ENCODE peak calls at places on chromosomes 11 and 22, in four cellular contexts. One of them, this sample, is unnamed.

GRCh38 chr11:35288311-35288710 is 131.0 kb downstream of the SLC1A2 start:
- DNase-seq in Peyer's patch: no peak
- DNase-seq in lower leg skin: no peak
- DNase-seq in suprapubic skin: no peak
- DNase-seq in this sample: no peak

GRCh38 chr11:100776212-100776896 is 89.3 kb downstream of the ARHGAP42 start:
- DNase-seq in Peyer's patch: peak
- DNase-seq in lower leg skin: no peak
- DNase-seq in suprapubic skin: no peak
- DNase-seq in this sample: no peak

GRCh38 chr11:34501500-34501899 is 12.1 kb downstream of the ELF5 start:
- DNase-seq in lower leg skin: peak
- DNase-seq in suprapubic skin: no peak
- DNase-seq in Peyer's patch: no peak
- DNase-seq in this sample: no peak

GRCh38 chr11:112012877-112013276 is 12.3 kb upstream of the DLAT start:
- DNase-seq in lower leg skin: no peak
- DNase-seq in Peyer's patch: no peak
- DNase-seq in suprapubic skin: no peak
- DNase-seq in this sample: no peak

GRCh38 chr11:58786693-58787092 is 55.0 kb upstream of the GLYAT start:
- DNase-seq in lower leg skin: no peak
- DNase-seq in Peyer's patch: no peak
- DNase-seq in suprapubic skin: no peak
- DNase-seq in this sample: no peak

GRCh38 chr11:132864811-132865576 is 667.3 kb downstream of the OPCML start:
- DNase-seq in suprapubic skin: no peak
- DNase-seq in Peyer's patch: no peak
- DNase-seq in lower leg skin: no peak
- DNase-seq in this sample: no peak

GRCh38 chr11:96331556-96332168 is 11.3 kb downstream of the MAML2 start:
- DNase-seq in suprapubic skin: no peak
- DNase-seq in lower leg skin: no peak
- DNase-seq in Peyer's patch: no peak
- DNase-seq in this sample: no peak

GRCh38 chr22:46364341-46365165 is 29.0 kb downstream of the TRMU start:
- DNase-seq in suprapubic skin: no peak
- DNase-seq in lower leg skin: no peak
- DNase-seq in Peyer's patch: no peak
- DNase-seq in this sample: no peak

GRCh38 chr11:3191586-3192324 is 26.6 kb upstream of the OSBPL5 start:
- DNase-seq in Peyer's patch: no peak
- DNase-seq in lower leg skin: peak
- DNase-seq in suprapubic skin: no peak
- DNase-seq in this sample: no peak

GRCh38 chr11:64250875-64251721 is at the start of gene PLCB3:
- DNase-seq in lower leg skin: no peak
- DNase-seq in Peyer's patch: peak
- DNase-seq in suprapubic skin: no peak
- DNase-seq in this sample: no peak

GRCh38 chr11:64251722-64251985 is 324 bp downstream of the PLCB3 start:
- DNase-seq in Peyer's patch: no peak
- DNase-seq in lower leg skin: no peak
- DNase-seq in suprapubic skin: no peak
- DNase-seq in this sample: no peak

GRCh38 chr11:64253043-64253442 is 1.7 kb downstream of the PLCB3 start:
- DNase-seq in lower leg skin: no peak
- DNase-seq in Peyer's patch: no peak
- DNase-seq in suprapubic skin: no peak
- DNase-seq in this sample: no peak

GRCh38 chr11:64253481-64253880 is 2.2 kb downstream of the PLCB3 start:
- DNase-seq in lower leg skin: no peak
- DNase-seq in suprapubic skin: no peak
- DNase-seq in Peyer's patch: no peak
- DNase-seq in this sample: no peak

DNA sequence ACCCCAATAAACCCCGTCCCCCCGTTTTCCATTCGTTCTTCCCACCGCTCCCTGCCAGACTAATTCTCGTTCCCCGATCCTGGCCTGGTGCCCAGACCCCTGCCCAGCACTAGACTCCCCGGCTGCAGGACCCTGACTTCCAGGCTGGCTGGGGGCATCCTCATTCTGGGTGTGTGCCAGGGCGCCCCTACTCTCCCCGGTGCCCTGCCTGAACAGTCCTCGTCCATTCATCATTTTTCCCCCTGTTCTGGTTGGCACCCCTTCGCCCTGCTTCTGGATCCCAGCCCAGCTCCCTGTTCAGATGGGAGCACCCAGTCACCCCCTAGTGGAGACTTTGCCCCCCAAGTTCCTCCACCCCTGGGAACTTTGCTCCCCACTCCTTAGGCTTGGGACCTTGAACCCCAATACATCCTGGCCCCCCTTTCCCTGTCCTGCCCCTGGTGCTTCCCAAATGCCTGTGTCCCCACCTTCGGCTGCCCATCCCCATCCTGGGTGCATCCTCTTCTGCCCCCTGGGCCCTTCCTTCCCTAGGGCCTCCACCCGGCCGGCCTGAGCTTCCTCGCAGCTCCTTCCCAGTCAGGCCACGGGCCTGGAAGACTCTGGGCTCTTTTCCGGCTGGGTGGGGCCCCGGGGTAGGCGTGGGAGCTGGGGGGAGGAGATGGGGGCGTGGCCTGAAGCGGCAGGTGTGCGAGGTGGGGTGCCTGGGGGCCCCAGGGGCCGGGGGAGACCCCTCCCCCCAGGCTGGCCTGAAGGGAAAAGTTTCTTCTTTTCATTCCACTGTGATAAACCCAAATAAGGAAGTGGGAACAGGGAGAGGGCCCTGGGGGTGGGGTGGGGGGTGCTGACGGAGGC is 882 bp downstream of the PLCB3 start:
- DNase-seq in Peyer's patch: peak
- DNase-seq in suprapubic skin: no peak
- DNase-seq in lower leg skin: peak
- DNase-seq in this sample: peak
- TF ChIP-seq POLR2A in Peyer's patch: peak
- TF ChIP-seq POLR2A in suprapubic skin: no peak
- TF ChIP-seq POLR2A in lower leg skin: no peak
- TF ChIP-seq POLR2A in this sample: no peak

GRCh38 chr22:21984793-21985192 is 2.2 kb upstream of the TOP3B start:
- DNase-seq in suprapubic skin: no peak
- DNase-seq in Peyer's patch: no peak
- DNase-seq in lower leg skin: no peak
- DNase-seq in this sample: no peak

GRCh38 chr22:21981874-21982273 is 713 bp downstream of the TOP3B start:
- DNase-seq in Peyer's patch: no peak
- DNase-seq in lower leg skin: no peak
- DNase-seq in suprapubic skin: no peak
- DNase-seq in this sample: no peak

GRCh38 chr22:21980547-21980946 is 2.0 kb downstream of the TOP3B start:
- DNase-seq in lower leg skin: no peak
- DNase-seq in suprapubic skin: no peak
- DNase-seq in Peyer's patch: no peak
- DNase-seq in this sample: no peak

GRCh38 chr22:21985214-21985613 is 2.6 kb upstream of the TOP3B start:
- DNase-seq in suprapubic skin: no peak
- DNase-seq in Peyer's patch: no peak
- DNase-seq in lower leg skin: no peak
- DNase-seq in this sample: no peak

GRCh38 chr22:21982338-21982965 is at the start of gene TOP3B:
- DNase-seq in Peyer's patch: peak
- DNase-seq in lower leg skin: peak
- DNase-seq in suprapubic skin: peak
- DNase-seq in this sample: peak
- TF ChIP-seq POLR2A in Peyer's patch: peak
- TF ChIP-seq POLR2A in lower leg skin: no peak
- TF ChIP-seq POLR2A in suprapubic skin: no peak
- TF ChIP-seq POLR2A in this sample: peak

GRCh38 chr11:18404062-18404461 is 8.1 kb upstream of the LDHC start:
- DNase-seq in Peyer's patch: no peak
- DNase-seq in lower leg skin: no peak
- DNase-seq in suprapubic skin: no peak
- DNase-seq in this sample: no peak
- TF ChIP-seq POLR2A in Peyer's patch: no peak
- TF ChIP-seq POLR2A in lower leg skin: no peak
- TF ChIP-seq POLR2A in suprapubic skin: no peak
- TF ChIP-seq POLR2A in this sample: no peak

DNA sequence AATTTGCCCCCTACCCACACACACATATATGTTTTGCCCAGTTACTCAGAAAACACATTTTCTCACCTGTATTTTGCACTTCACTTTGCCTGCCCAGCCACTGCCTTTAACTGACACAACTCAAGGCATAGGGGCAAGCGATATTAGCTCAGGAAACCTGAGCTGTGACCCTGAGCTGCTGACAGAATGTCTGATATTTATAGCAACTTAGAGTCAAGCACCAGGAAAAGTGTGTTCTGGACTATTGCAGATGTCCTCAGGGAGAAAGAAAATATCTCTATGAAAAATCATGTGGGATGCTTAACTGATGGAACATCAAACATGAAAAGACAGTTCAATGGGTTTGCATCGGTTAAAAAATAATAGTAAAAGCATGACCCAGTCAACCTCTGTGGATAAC is 63.9 kb upstream of the SLC35C1 start:
- DNase-seq in Peyer's patch: no peak
- DNase-seq in suprapubic skin: no peak
- DNase-seq in lower leg skin: no peak
- DNase-seq in this sample: no peak
- TF ChIP-seq POLR2A in Peyer's patch: no peak
- TF ChIP-seq POLR2A in suprapubic skin: no peak
- TF ChIP-seq POLR2A in lower leg skin: no peak
- TF ChIP-seq POLR2A in this sample: no peak

GRCh38 chr11:47163198-47163597 is 13.5 kb downstream of the ARFGAP2 start:
- DNase-seq in Peyer's patch: no peak
- DNase-seq in suprapubic skin: no peak
- DNase-seq in lower leg skin: no peak
- DNase-seq in this sample: no peak

GRCh38 chr11:47162426-47162825 is 14.3 kb downstream of the ARFGAP2 start:
- DNase-seq in Peyer's patch: no peak
- DNase-seq in suprapubic skin: no peak
- DNase-seq in lower leg skin: no peak
- DNase-seq in this sample: no peak

GRCh38 chr11:47161890-47162289 is 14.8 kb downstream of the ARFGAP2 start:
- DNase-seq in lower leg skin: no peak
- DNase-seq in Peyer's patch: no peak
- DNase-seq in suprapubic skin: no peak
- DNase-seq in this sample: no peak

GRCh38 chr11:47160753-47161133 is 15.9 kb downstream of the ARFGAP2 start:
- DNase-seq in Peyer's patch: no peak
- DNase-seq in suprapubic skin: no peak
- DNase-seq in lower leg skin: no peak
- DNase-seq in this sample: no peak

DNA sequence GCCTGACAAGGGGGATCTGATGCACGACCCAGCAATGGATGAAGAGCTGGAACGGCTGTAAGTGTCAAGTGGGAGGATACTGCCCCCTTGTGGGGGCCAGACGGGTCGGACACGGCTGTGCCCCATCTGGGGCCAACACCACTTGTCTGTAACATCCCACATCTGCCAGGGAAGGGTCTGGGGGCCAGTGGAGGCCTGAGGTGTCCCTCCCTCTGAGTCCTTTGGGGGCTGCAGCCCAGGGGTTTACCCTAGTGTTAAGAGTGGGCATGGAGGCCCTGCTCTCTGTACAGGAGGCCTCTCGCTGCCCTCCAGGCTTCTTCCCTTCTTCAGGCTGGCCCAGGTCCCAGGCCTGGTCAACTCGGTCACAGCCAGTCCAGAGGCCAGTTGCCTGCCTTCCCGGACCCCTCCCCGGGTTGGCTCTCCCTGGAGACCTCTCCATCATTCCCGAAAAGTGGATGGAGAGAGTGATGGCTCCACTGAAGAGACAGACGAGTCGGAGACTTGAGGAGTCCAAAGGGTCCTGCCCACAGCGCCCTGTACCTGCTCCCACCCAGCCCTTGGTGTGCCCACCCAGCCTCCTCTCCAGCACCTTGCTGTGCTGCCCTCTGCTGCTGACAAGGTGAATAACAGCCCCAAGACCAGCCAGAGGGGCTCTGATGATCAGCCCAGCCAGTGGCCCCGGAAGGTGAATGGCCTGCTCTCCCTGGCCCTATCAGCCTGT is 15.4 kb downstream of the ARFGAP2 start:
- DNase-seq in Peyer's patch: peak
- DNase-seq in suprapubic skin: no peak
- DNase-seq in lower leg skin: no peak
- DNase-seq in this sample: peak
- TF ChIP-seq POLR2A in Peyer's patch: no peak
- TF ChIP-seq POLR2A in suprapubic skin: no peak
- TF ChIP-seq POLR2A in lower leg skin: no peak
- TF ChIP-seq POLR2A in this sample: no peak

DNA sequence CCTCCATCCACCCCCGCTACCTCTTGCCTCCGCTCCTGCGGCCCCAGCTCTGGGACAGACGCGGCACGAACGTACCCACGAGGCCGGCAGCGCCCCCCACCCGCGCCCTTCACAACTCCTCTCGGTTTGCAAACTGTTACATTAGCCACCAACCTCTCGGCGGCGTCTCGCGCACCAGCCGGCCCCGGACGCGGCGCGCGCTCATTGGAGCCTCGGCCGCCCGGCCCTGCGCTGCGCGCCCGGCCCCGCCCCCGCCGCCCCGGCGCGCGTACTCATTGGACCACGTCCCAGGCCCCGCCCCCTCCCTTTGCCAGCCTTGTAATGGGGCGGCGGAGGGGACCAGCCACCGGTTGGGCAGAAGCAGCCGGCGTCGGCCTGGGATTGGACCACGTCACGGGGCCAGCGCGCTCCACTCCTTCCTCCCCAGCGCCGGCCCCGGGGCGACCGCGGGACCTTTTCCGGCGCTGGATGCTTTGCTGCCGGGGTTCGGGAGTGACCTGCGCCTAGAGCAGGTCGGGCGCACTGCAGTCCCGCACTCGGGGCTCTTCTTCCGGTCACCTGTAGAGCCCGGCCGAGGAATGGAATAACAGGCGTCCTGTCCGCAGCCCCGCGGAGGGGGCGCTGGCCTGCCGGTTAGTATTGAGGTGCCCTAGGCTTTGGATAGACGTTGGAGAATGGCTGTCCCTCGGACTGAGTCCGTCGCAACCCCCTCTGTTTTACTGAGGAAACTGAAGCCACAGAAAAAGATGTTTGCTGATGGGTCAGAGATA is at the start of gene HYOU1:
- DNase-seq in Peyer's patch: peak
- DNase-seq in lower leg skin: peak
- DNase-seq in suprapubic skin: peak
- DNase-seq in this sample: peak
- TF ChIP-seq POLR2A in Peyer's patch: peak
- TF ChIP-seq POLR2A in lower leg skin: no peak
- TF ChIP-seq POLR2A in suprapubic skin: peak
- TF ChIP-seq POLR2A in this sample: peak

GRCh38 chr11:133956650-133957633 is at the start of gene IGSF9B:
- DNase-seq in Peyer's patch: peak
- DNase-seq in lower leg skin: peak
- DNase-seq in suprapubic skin: peak
- DNase-seq in this sample: peak
- TF ChIP-seq POLR2A in Peyer's patch: no peak
- TF ChIP-seq POLR2A in lower leg skin: no peak
- TF ChIP-seq POLR2A in suprapubic skin: no peak
- TF ChIP-seq POLR2A in this sample: peak

GRCh38 chr11:67391304-67392181 is at the start of gene RAD9A:
- DNase-seq in Peyer's patch: peak
- DNase-seq in suprapubic skin: peak
- DNase-seq in lower leg skin: peak
- DNase-seq in this sample: peak
- TF ChIP-seq POLR2A in Peyer's patch: peak
- TF ChIP-seq POLR2A in suprapubic skin: no peak
- TF ChIP-seq POLR2A in lower leg skin: no peak
- TF ChIP-seq POLR2A in this sample: peak

This sample was measured in uterus.